ENCODE peak calls at places on chromosome 11, in eight cellular contexts. One of them, this sample, is unnamed. For H3K9me3, the result is how much of the 10 kb centered on the place peaks cover.

GRCh38 chr11:128625316-128625715 is 38.0 kb upstream of the ETS1 start:
- DNase-seq in effector memory CD4-positive, alpha-beta T cell: no peak
- DNase-seq in left ventricle myocardium inferior: no peak
- DNase-seq in body of pancreas: no peak
- DNase-seq in naive thymus-derived CD4-positive, alpha-beta T cell: no peak
- DNase-seq in A549: no peak
- DNase-seq in SJCRH30: no peak
- DNase-seq in kidney: no peak
- DNase-seq in this sample: peak

GRCh38 chr11:99368579-99368978 is 347.8 kb downstream of the CNTN5 start:
- DNase-seq in body of pancreas: no peak
- DNase-seq in kidney: no peak
- DNase-seq in SJCRH30: no peak
- DNase-seq in left ventricle myocardium inferior: no peak
- DNase-seq in effector memory CD4-positive, alpha-beta T cell: no peak
- DNase-seq in A549: no peak
- DNase-seq in naive thymus-derived CD4-positive, alpha-beta T cell: no peak
- DNase-seq in this sample: no peak

GRCh38 chr11:6894097-6894496 is 1.8 kb upstream of the OR2D2 start:
- DNase-seq in effector memory CD4-positive, alpha-beta T cell: no peak
- DNase-seq in naive thymus-derived CD4-positive, alpha-beta T cell: no peak
- DNase-seq in A549: no peak
- DNase-seq in kidney: no peak
- DNase-seq in body of pancreas: no peak
- DNase-seq in SJCRH30: no peak
- DNase-seq in left ventricle myocardium inferior: no peak
- DNase-seq in this sample: no peak

GRCh38 chr11:33997473-33998347 is 53.8 kb upstream of the CAPRIN1 start:
- DNase-seq in SJCRH30: no peak
- DNase-seq in kidney: no peak
- DNase-seq in left ventricle myocardium inferior: no peak
- DNase-seq in body of pancreas: no peak
- DNase-seq in A549: no peak
- DNase-seq in effector memory CD4-positive, alpha-beta T cell: no peak
- DNase-seq in naive thymus-derived CD4-positive, alpha-beta T cell: no peak
- DNase-seq in this sample: no peak

GRCh38 chr11:82523141-82523540 is 210.5 kb downstream of the FAM181B start:
- DNase-seq in naive thymus-derived CD4-positive, alpha-beta T cell: no peak
- DNase-seq in kidney: no peak
- DNase-seq in A549: no peak
- DNase-seq in SJCRH30: peak
- DNase-seq in effector memory CD4-positive, alpha-beta T cell: no peak
- DNase-seq in left ventricle myocardium inferior: no peak
- DNase-seq in body of pancreas: no peak
- DNase-seq in this sample: no peak

GRCh38 chr11:282630-283360 is 4.6 kb downstream of the NLRP6 start:
- DNase-seq in left ventricle myocardium inferior: no peak
- DNase-seq in naive thymus-derived CD4-positive, alpha-beta T cell: no peak
- DNase-seq in SJCRH30: no peak
- DNase-seq in effector memory CD4-positive, alpha-beta T cell: no peak
- DNase-seq in A549: no peak
- DNase-seq in body of pancreas: no peak
- DNase-seq in kidney: peak
- DNase-seq in this sample: peak

GRCh38 chr11:93478841-93479240 is 64.3 kb downstream of the SMCO4 start:
- DNase-seq in kidney: no peak
- DNase-seq in naive thymus-derived CD4-positive, alpha-beta T cell: no peak
- DNase-seq in A549: no peak
- DNase-seq in effector memory CD4-positive, alpha-beta T cell: no peak
- DNase-seq in left ventricle myocardium inferior: no peak
- DNase-seq in body of pancreas: no peak
- DNase-seq in SJCRH30: no peak
- DNase-seq in this sample: no peak

GRCh38 chr11:46272816-46273427 is 4.5 kb upstream of the CREB3L1 start:
- DNase-seq in left ventricle myocardium inferior: peak
- DNase-seq in naive thymus-derived CD4-positive, alpha-beta T cell: no peak
- DNase-seq in SJCRH30: no peak
- DNase-seq in kidney: no peak
- DNase-seq in effector memory CD4-positive, alpha-beta T cell: no peak
- DNase-seq in body of pancreas: peak
- DNase-seq in A549: no peak
- DNase-seq in this sample: peak

GRCh38 chr11:67558084-67558772 is 25.4 kb upstream of the GSTP1 start:
- DNase-seq in body of pancreas: no peak
- DNase-seq in SJCRH30: no peak
- DNase-seq in A549: no peak
- DNase-seq in effector memory CD4-positive, alpha-beta T cell: no peak
- DNase-seq in kidney: peak
- DNase-seq in left ventricle myocardium inferior: peak
- DNase-seq in naive thymus-derived CD4-positive, alpha-beta T cell: no peak
- DNase-seq in this sample: peak

GRCh38 chr11:15127341-15127740 is 12.6 kb downstream of the INSC start:
- DNase-seq in naive thymus-derived CD4-positive, alpha-beta T cell: no peak
- DNase-seq in body of pancreas: no peak
- DNase-seq in kidney: no peak
- DNase-seq in SJCRH30: no peak
- DNase-seq in A549: no peak
- DNase-seq in effector memory CD4-positive, alpha-beta T cell: no peak
- DNase-seq in left ventricle myocardium inferior: no peak
- DNase-seq in this sample: no peak

DNA sequence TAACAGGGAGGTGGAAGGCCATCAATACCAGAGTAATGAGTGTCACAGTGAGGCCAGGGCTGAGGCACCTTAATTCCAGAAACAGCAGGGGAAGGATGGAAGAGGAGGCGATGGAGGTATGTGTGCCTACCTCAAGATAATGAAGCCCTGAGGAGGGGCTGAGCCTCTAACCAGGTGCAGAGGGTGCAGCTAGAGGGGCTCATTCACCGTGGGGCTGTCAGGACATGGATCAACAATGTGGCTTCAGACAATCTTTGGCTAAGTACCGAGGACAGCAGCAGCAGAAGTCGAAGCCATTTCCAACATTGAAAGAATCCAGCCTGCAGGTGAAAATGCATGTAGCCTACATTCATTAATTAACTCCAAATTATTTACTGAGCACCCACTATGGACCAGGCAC is 205.7 kb upstream of the SNX19 start:
- DNase-seq in SJCRH30: no peak
- DNase-seq in effector memory CD4-positive, alpha-beta T cell: no peak
- DNase-seq in naive thymus-derived CD4-positive, alpha-beta T cell: no peak
- DNase-seq in kidney: no peak
- DNase-seq in left ventricle myocardium inferior: no peak
- DNase-seq in A549: no peak
- DNase-seq in body of pancreas: no peak
- DNase-seq in this sample: no peak
- H3K4me3 ChIP-seq in SJCRH30: no peak
- H3K4me3 ChIP-seq in effector memory CD4-positive, alpha-beta T cell: no peak
- H3K4me3 ChIP-seq in naive thymus-derived CD4-positive, alpha-beta T cell: no peak
- H3K4me3 ChIP-seq in kidney: no peak
- H3K4me3 ChIP-seq in left ventricle myocardium inferior: no peak
- H3K4me3 ChIP-seq in A549: no peak
- H3K4me3 ChIP-seq in body of pancreas: no peak
- H3K4me3 ChIP-seq in this sample: no peak

GRCh38 chr11:77789731-77790476 is 30.6 kb downstream of the RSF1 start:
- DNase-seq in effector memory CD4-positive, alpha-beta T cell: no peak
- DNase-seq in kidney: no peak
- DNase-seq in left ventricle myocardium inferior: no peak
- DNase-seq in A549: no peak
- DNase-seq in SJCRH30: no peak
- DNase-seq in naive thymus-derived CD4-positive, alpha-beta T cell: no peak
- DNase-seq in body of pancreas: no peak
- DNase-seq in this sample: no peak
- H3K9me3 ChIP-seq in effector memory CD4-positive, alpha-beta T cell: under half
- H3K9me3 ChIP-seq in kidney: under half
- H3K9me3 ChIP-seq in left ventricle myocardium inferior: under half
- H3K9me3 ChIP-seq in A549: under half
- H3K9me3 ChIP-seq in SJCRH30: under half
- H3K9me3 ChIP-seq in naive thymus-derived CD4-positive, alpha-beta T cell: under half
- H3K9me3 ChIP-seq in body of pancreas: under half
- H3K9me3 ChIP-seq in this sample: under half

GRCh38 chr11:71442880-71443279 is 5.3 kb downstream of the DHCR7 start:
- DNase-seq in naive thymus-derived CD4-positive, alpha-beta T cell: no peak
- DNase-seq in body of pancreas: no peak
- DNase-seq in A549: no peak
- DNase-seq in effector memory CD4-positive, alpha-beta T cell: no peak
- DNase-seq in left ventricle myocardium inferior: no peak
- DNase-seq in kidney: peak
- DNase-seq in SJCRH30: no peak
- DNase-seq in this sample: peak
- H3K4me3 ChIP-seq in naive thymus-derived CD4-positive, alpha-beta T cell: no peak
- H3K4me3 ChIP-seq in body of pancreas: no peak
- H3K4me3 ChIP-seq in A549: no peak
- H3K4me3 ChIP-seq in effector memory CD4-positive, alpha-beta T cell: no peak
- H3K4me3 ChIP-seq in left ventricle myocardium inferior: no peak
- H3K4me3 ChIP-seq in kidney: no peak
- H3K4me3 ChIP-seq in SJCRH30: no peak
- H3K4me3 ChIP-seq in this sample: no peak

GRCh38 chr11:37333345-37333744 is 735.3 kb upstream of the RAG2 start:
- DNase-seq in body of pancreas: no peak
- DNase-seq in naive thymus-derived CD4-positive, alpha-beta T cell: no peak
- DNase-seq in A549: no peak
- DNase-seq in SJCRH30: no peak
- DNase-seq in left ventricle myocardium inferior: no peak
- DNase-seq in kidney: no peak
- DNase-seq in effector memory CD4-positive, alpha-beta T cell: no peak
- DNase-seq in this sample: no peak
- H3K9me3 ChIP-seq in body of pancreas: under half
- H3K9me3 ChIP-seq in naive thymus-derived CD4-positive, alpha-beta T cell: under half
- H3K9me3 ChIP-seq in A549: under half
- H3K9me3 ChIP-seq in SJCRH30: under half
- H3K9me3 ChIP-seq in left ventricle myocardium inferior: under half
- H3K9me3 ChIP-seq in kidney: under half
- H3K9me3 ChIP-seq in effector memory CD4-positive, alpha-beta T cell: under half
- H3K9me3 ChIP-seq in this sample: under half